ENCODE peak calls at places on chromosome 16, in six cellular contexts. One of them, this sample, is unnamed.

GRCh38 chr16:11562411-11562810 is 24.3 kb downstream of the LITAF start:
- DNase-seq in endodermal cell: no peak
- DNase-seq in A673: no peak
- DNase-seq in fibroblast of pulmonary artery: no peak
- DNase-seq in vagina: no peak
- DNase-seq in HFF-Myc: no peak
- DNase-seq in this sample: no peak

GRCh38 chr16:50284131-50284911 is 18.0 kb downstream of the ADCY7 start:
- DNase-seq in endodermal cell: no peak
- DNase-seq in A673: no peak
- DNase-seq in fibroblast of pulmonary artery: no peak
- DNase-seq in vagina: no peak
- DNase-seq in HFF-Myc: no peak
- DNase-seq in this sample: no peak

GRCh38 chr16:89118361-89119061 is 24.9 kb downstream of the ACSF3 start:
- DNase-seq in endodermal cell: peak; percentile 67
- DNase-seq in A673: peak; percentile 45
- DNase-seq in fibroblast of pulmonary artery: no peak
- DNase-seq in vagina: no peak
- DNase-seq in HFF-Myc: no peak
- DNase-seq in this sample: no peak

GRCh38 chr16:48818257-48818656 is 208.3 kb upstream of the N4BP1 start:
- DNase-seq in endodermal cell: no peak
- DNase-seq in A673: no peak
- DNase-seq in fibroblast of pulmonary artery: no peak
- DNase-seq in vagina: no peak
- DNase-seq in HFF-Myc: no peak
- DNase-seq in this sample: no peak

GRCh38 chr16:4323845-4324478 is 8.1 kb downstream of the GLIS2 start:
- DNase-seq in endodermal cell: peak; percentile 86
- DNase-seq in A673: peak; percentile 48
- DNase-seq in fibroblast of pulmonary artery: peak; percentile 65
- DNase-seq in vagina: no peak
- DNase-seq in HFF-Myc: no peak
- DNase-seq in this sample: peak; percentile 78

GRCh38 chr16:82660078-82660645 is 33.4 kb downstream of the CDH13 start:
- DNase-seq in endodermal cell: no peak
- DNase-seq in A673: peak; percentile 45
- DNase-seq in fibroblast of pulmonary artery: peak; percentile 58
- DNase-seq in vagina: no peak
- DNase-seq in HFF-Myc: no peak
- DNase-seq in this sample: peak; percentile 65

GRCh38 chr16:24747425-24747824 is 18.0 kb downstream of the TNRC6A start:
- DNase-seq in endodermal cell: no peak
- DNase-seq in A673: no peak
- DNase-seq in fibroblast of pulmonary artery: no peak
- DNase-seq in vagina: no peak
- DNase-seq in HFF-Myc: no peak
- DNase-seq in this sample: no peak

GRCh38 chr16:3187798-3188674 is at the start of gene OR1F1:
- DNase-seq in endodermal cell: peak; percentile 88
- DNase-seq in A673: peak; percentile 88
- DNase-seq in fibroblast of pulmonary artery: peak; percentile 39
- DNase-seq in vagina: no peak
- DNase-seq in HFF-Myc: peak; percentile 68
- DNase-seq in this sample: peak; percentile 55

GRCh38 chr16:86901483-86901882 is 323.1 kb downstream of the FOXL1 start:
- DNase-seq in endodermal cell: no peak
- DNase-seq in A673: no peak
- DNase-seq in fibroblast of pulmonary artery: peak; percentile 50
- DNase-seq in vagina: no peak
- DNase-seq in HFF-Myc: no peak
- DNase-seq in this sample: peak; percentile 40

GRCh38 chr16:85306793-85307551 is 194.7 kb upstream of the CIBAR2 start:
- DNase-seq in endodermal cell: no peak
- DNase-seq in A673: no peak
- DNase-seq in fibroblast of pulmonary artery: no peak
- DNase-seq in vagina: no peak
- DNase-seq in HFF-Myc: no peak
- DNase-seq in this sample: no peak

GRCh38 chr16:77480671-77481315 is 46.0 kb upstream of the ADAMTS18 start:
- DNase-seq in endodermal cell: no peak
- DNase-seq in A673: no peak
- DNase-seq in fibroblast of pulmonary artery: no peak
- DNase-seq in vagina: no peak
- DNase-seq in HFF-Myc: no peak
- DNase-seq in this sample: no peak

GRCh38 chr16:86396918-86397317 is 113.4 kb upstream of the FOXF1 start:
- DNase-seq in endodermal cell: peak; percentile 76
- DNase-seq in A673: peak; percentile 77
- DNase-seq in fibroblast of pulmonary artery: peak; percentile 72
- DNase-seq in vagina: no peak
- DNase-seq in HFF-Myc: peak; percentile 93
- DNase-seq in this sample: peak; percentile 73

GRCh38 chr16:676565-677297 is 1.3 kb downstream of the RHBDL1 start:
- DNase-seq in endodermal cell: no peak
- DNase-seq in A673: no peak
- DNase-seq in fibroblast of pulmonary artery: no peak
- DNase-seq in vagina: no peak
- DNase-seq in HFF-Myc: no peak
- DNase-seq in this sample: no peak

GRCh38 chr16:78900039-78900811 is 700.3 kb downstream of the MAF start:
- DNase-seq in endodermal cell: no peak
- DNase-seq in A673: no peak
- DNase-seq in fibroblast of pulmonary artery: no peak
- DNase-seq in vagina: no peak
- DNase-seq in HFF-Myc: no peak
- DNase-seq in this sample: no peak

GRCh38 chr16:88499314-88499713 is 46.2 kb downstream of the ZFPM1 start:
- DNase-seq in endodermal cell: no peak
- DNase-seq in A673: no peak
- DNase-seq in fibroblast of pulmonary artery: no peak
- DNase-seq in vagina: no peak
- DNase-seq in HFF-Myc: no peak
- DNase-seq in this sample: no peak

GRCh38 chr16:6722786-6723185 is 609.9 kb upstream of the RBFOX1 start:
- DNase-seq in endodermal cell: no peak
- DNase-seq in A673: no peak
- DNase-seq in fibroblast of pulmonary artery: no peak
- DNase-seq in vagina: no peak
- DNase-seq in HFF-Myc: no peak
- DNase-seq in this sample: no peak

GRCh38 chr16:2237076-2237551 is 870 bp downstream of the DNASE1L2 start:
- DNase-seq in endodermal cell: no peak
- DNase-seq in A673: no peak
- DNase-seq in fibroblast of pulmonary artery: no peak
- DNase-seq in vagina: no peak
- DNase-seq in HFF-Myc: no peak
- DNase-seq in this sample: no peak

GRCh38 chr16:46908540-46909372 is 24.6 kb downstream of the GPT2 start:
- DNase-seq in endodermal cell: peak; percentile 90
- DNase-seq in A673: peak; percentile 80
- DNase-seq in fibroblast of pulmonary artery: peak; percentile 74
- DNase-seq in vagina: no peak
- DNase-seq in HFF-Myc: peak; percentile 30
- DNase-seq in this sample: peak; percentile 73

DNA sequence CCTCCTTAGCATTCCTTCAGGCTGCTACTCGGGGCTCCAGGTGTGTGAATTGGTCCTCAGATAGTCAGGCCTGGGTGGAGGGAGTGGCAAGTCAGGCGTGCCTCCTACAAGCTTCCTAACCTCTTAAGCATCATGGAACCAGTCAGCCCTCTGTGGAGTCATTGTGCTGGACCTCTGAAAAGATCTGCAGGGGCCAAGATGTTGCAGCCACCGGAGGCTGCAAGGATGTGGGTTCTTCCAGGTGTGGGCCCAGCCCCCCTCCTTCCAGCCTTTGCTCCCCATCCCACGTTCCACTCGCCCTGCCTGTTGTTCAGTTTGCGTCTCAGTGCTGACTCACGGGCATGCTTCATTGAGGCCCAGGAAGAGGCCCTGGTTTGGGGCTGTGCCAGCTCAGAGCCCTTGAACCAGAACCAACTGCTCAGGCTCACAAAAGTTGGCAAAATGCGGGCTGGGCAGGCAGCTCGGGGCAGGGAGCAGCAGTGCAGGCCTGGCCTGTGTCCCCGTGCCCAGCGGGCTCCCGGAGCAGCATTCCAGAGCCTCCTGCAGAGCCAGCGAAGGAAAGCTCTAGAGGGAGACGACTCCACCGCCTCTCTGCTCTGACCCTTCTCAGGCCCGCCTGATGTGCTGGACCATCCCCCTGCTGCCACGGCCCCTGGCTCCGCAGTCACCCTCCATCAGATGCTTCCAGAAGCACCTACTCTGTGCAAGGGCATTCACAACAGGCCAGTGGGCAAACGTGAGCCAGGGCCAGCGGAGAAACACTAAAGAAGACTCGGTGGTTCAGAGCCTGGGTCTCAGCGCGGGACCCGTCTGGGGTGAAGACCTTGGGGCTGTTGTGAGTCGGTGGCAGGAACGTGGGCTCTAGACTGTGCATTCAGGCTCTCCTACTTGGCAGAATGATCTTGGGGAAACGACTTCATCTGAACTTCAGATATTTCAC is 7.5 kb downstream of the LDHD start:
- DNase-seq in endodermal cell: peak; percentile 61
- DNase-seq in A673: peak; percentile 77
- DNase-seq in fibroblast of pulmonary artery: peak; percentile 91
- DNase-seq in vagina: peak; percentile 92
- DNase-seq in HFF-Myc: peak; percentile 81
- DNase-seq in this sample: peak; percentile 94
- H3K4me3 ChIP-seq in endodermal cell: no peak overlapping the region
- H3K4me3 ChIP-seq in A673: no peak overlapping the region
- H3K4me3 ChIP-seq in fibroblast of pulmonary artery: no peak overlapping the region
- H3K4me3 ChIP-seq in vagina: no peak overlapping the region
- H3K4me3 ChIP-seq in HFF-Myc: no peak overlapping the region
- H3K4me3 ChIP-seq in this sample: no peak overlapping the region

DNA sequence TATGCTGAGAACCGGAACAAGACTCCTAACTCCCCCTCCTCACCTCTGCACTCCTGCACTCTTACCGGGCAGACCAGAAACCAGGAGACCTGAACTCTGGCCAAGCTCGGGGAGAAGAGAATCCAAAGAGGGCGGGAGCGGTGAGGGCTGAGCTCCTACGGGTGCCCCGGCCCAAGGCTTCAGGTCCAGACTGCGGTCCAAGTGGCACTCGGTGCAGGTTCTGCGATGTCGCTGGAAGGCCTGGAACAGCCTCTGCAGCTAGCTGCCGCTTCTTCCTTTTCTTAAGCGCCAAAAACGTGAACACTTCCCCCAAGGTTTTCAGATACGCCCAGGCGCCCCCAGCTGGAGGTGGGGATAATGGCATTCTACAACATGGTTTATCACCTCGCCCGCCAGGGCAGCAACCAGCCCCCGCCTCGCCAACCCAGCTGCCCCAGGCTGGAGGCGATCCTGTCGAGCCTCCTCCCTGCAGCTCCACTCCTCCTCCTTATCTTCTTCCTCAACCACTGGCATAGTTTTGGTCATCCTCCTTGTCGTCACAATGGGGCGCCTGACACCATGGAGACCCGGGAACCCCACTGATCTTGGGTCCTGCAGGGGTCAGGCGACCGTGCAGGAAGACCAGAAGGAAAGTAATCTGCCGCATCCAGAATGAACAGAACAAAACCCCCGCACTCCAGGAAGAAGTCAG is 1735.9 kb downstream of the TP53TG3F start:
- DNase-seq in endodermal cell: no peak
- DNase-seq in A673: no peak
- DNase-seq in fibroblast of pulmonary artery: no peak
- DNase-seq in vagina: peak; percentile 74
- DNase-seq in HFF-Myc: no peak
- DNase-seq in this sample: no peak
- TF ChIP-seq CTCF in endodermal cell: no peak
- TF ChIP-seq CTCF in A673: no peak
- TF ChIP-seq CTCF in fibroblast of pulmonary artery: no peak
- TF ChIP-seq CTCF in vagina: no peak
- TF ChIP-seq CTCF in HFF-Myc: no peak
- TF ChIP-seq CTCF in this sample: no peak

DNA sequence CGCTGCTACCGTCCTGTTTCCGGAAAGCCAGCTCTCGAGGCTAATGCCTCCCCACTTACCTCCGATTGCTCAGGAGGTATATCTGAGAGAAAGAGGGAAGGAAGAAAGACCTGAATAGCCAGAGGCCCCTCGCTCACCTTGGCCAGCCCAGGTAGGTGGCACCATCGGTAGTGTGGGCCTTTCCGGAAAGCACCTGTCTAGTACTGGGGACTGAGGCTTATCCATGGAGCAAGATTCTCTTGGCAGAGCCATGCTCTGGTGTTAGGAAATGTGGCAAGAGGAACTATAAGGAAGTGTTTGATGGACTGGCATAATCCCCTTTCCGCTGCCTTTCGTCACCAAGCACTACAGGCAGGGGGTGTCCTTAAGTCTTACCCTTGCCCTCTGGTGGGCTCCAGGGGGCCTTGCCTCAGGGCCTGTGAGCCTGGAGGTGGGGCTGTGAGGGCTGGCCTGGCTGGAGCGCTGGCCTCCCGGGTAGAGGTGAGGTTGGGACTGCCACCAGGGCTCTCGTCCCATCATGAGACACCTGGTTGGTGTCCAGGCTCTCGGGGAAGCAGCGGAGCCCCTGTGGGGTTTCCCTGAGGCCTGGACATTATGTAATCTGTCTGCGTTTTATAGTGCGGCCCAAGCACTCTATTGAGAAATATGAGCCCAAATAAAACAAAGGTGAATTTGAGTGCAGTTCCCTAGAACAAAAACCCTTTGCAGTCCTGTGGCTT is 2.9 kb downstream of the CMIP start:
- DNase-seq in endodermal cell: peak; percentile 76
- DNase-seq in A673: no peak
- DNase-seq in fibroblast of pulmonary artery: no peak
- DNase-seq in vagina: no peak
- DNase-seq in HFF-Myc: no peak
- DNase-seq in this sample: no peak
- H3K4me3 ChIP-seq in endodermal cell: peak overlapping the region; percentile 99
- H3K4me3 ChIP-seq in A673: no peak overlapping the region
- H3K4me3 ChIP-seq in fibroblast of pulmonary artery: peak overlapping the region; percentile 69
- H3K4me3 ChIP-seq in vagina: peak overlapping the region; percentile 87
- H3K4me3 ChIP-seq in HFF-Myc: peak overlapping the region; percentile 92
- H3K4me3 ChIP-seq in this sample: peak overlapping the region; percentile 91

GRCh38 chr16:23009075-23009474 is 140.2 kb downstream of the USP31 start:
- DNase-seq in endodermal cell: no peak
- DNase-seq in A673: no peak
- DNase-seq in fibroblast of pulmonary artery: no peak
- DNase-seq in vagina: no peak
- DNase-seq in HFF-Myc: no peak
- DNase-seq in this sample: no peak

GRCh38 chr16:23014592-23014991 is 134.7 kb downstream of the USP31 start:
- DNase-seq in endodermal cell: no peak
- DNase-seq in A673: no peak
- DNase-seq in fibroblast of pulmonary artery: no peak
- DNase-seq in vagina: no peak
- DNase-seq in HFF-Myc: no peak
- DNase-seq in this sample: no peak

GRCh38 chr16:23016372-23016771 is 132.9 kb downstream of the USP31 start:
- DNase-seq in endodermal cell: no peak
- DNase-seq in A673: no peak
- DNase-seq in fibroblast of pulmonary artery: no peak
- DNase-seq in vagina: no peak
- DNase-seq in HFF-Myc: no peak
- DNase-seq in this sample: no peak

GRCh38 chr16:23015580-23015979 is 133.7 kb downstream of the USP31 start:
- DNase-seq in endodermal cell: no peak
- DNase-seq in A673: no peak
- DNase-seq in fibroblast of pulmonary artery: no peak
- DNase-seq in vagina: no peak
- DNase-seq in HFF-Myc: no peak
- DNase-seq in this sample: no peak

GRCh38 chr16:23013484-23013883 is 135.8 kb downstream of the USP31 start:
- DNase-seq in endodermal cell: peak; percentile 52
- DNase-seq in A673: peak; percentile 40
- DNase-seq in fibroblast of pulmonary artery: peak; percentile 6
- DNase-seq in vagina: no peak
- DNase-seq in HFF-Myc: no peak
- DNase-seq in this sample: no peak
- TF ChIP-seq CTCF in endodermal cell: peak; percentile 65
- TF ChIP-seq CTCF in A673: peak; percentile 42
- TF ChIP-seq CTCF in fibroblast of pulmonary artery: peak; percentile 9
- TF ChIP-seq CTCF in vagina: no peak
- TF ChIP-seq CTCF in HFF-Myc: no peak
- TF ChIP-seq CTCF in this sample: no peak

This sample was measured in cardiac fibroblast.